ENCODE peak calls at places on chromosomes 16 and 17, in five cellular contexts. M is breast epithelium, Z is prostate gland, D is GM12878, O is suprapubic skin. X is an unnamed sample.

GRCh38 chr17:78499715-78500540 is 77.3 kb downstream of the DNAH17 start:
- DNase-seq in Z (no peak), D (no peak), O (no peak), M (no peak), X (no peak)

GRCh38 chr17:12118617-12119016 is 97.9 kb downstream of the MAP2K4 start:
- DNase-seq in Z (no peak), O (no peak), M (no peak), D (no peak), X (no peak)

GRCh38 chr16:680967-681745 is 946 bp downstream of the STUB1 start:
- DNase-seq in D (no peak), Z (no peak), M (no peak), O (no peak), X (peak; percentile 64)

GRCh38 chr17:41801374-41802062 is 10.2 kb downstream of the P3H4 start:
- DNase-seq in O (peak; percentile 90), D (no peak), M (peak; percentile 80), Z (peak; percentile 83), X (no peak)

GRCh38 chr16:60582528-60582927 is 1453.7 kb downstream of the CDH8 start:
- DNase-seq in Z (no peak), O (no peak), D (no peak), M (no peak), X (no peak)

GRCh38 chr17:28811594-28812135 is 30.9 kb downstream of the FAM222B start:
- DNase-seq in O (no peak), M (no peak), Z (peak; percentile 7), D (no peak), X (no peak)

GRCh38 chr17:76570457-76570856 is 15.2 kb downstream of the ST6GALNAC2 start:
- DNase-seq in M (no peak), Z (no peak), O (no peak), D (no peak), X (no peak)

GRCh38 chr17:82257473-82257872 is 16.0 kb downstream of the CSNK1D start:
- DNase-seq in Z (no peak), O (no peak), M (no peak), D (no peak), X (no peak)

GRCh38 chr17:19327039-19327776 is 35.3 kb downstream of the B9D1 start:
- DNase-seq in Z (no peak), D (no peak), O (peak; percentile 62), M (peak; percentile 69), X (no peak)

GRCh38 chr17:66625321-66625767 is 209.6 kb upstream of the CACNG5 start:
- DNase-seq in D (no peak), Z (no peak), O (no peak), M (no peak), X (no peak)

GRCh38 chr17:49588726-49589555 is 13.3 kb downstream of the NXPH3 start:
- DNase-seq in O (no peak), Z (no peak), M (no peak), D (no peak), X (no peak)

GRCh38 chr16:54936086-54936978 is 5.7 kb downstream of the IRX5 start:
- DNase-seq in Z (peak; percentile 40), D (no peak), O (no peak), M (no peak), X (peak; percentile 73)

GRCh38 chr16:11795887-11796226 is 1.2 kb downstream of the ZC3H7A start:
- DNase-seq in Z (no peak), O (no peak), D (no peak), M (no peak), X (no peak)

GRCh38 chr16:4944333-4945281 is 7.7 kb upstream of the PPL start:
- DNase-seq in O (peak; percentile 96), M (peak; percentile 92), D (no peak), Z (peak; percentile 86), X (no peak)

GRCh38 chr17:3888343-3889171 is 4.3 kb downstream of the CAMKK1 start:
- DNase-seq in D (no peak), Z (peak; percentile 87), M (peak; percentile 68), O (peak; percentile 93), X (peak; percentile 70)

GRCh38 chr16:86176462-86176861 is 277.5 kb downstream of the IRF8 start:
- DNase-seq in O (no peak), Z (no peak), M (no peak), D (no peak), X (no peak)

GRCh38 chr17:81097134-81097942 is 62.4 kb downstream of the BAIAP2 start:
- DNase-seq in Z (peak; percentile 73), M (peak; percentile 57), D (no peak), O (peak; percentile 92), X (peak; percentile 38)
- TF ChIP-seq POLR2AphosphoS5 in Z (no peak), M (no peak), D (no peak), O (no peak), X (no peak)

GRCh38 chr16:77208382-77208781 is 9.2 kb downstream of the SYCE1L start:
- DNase-seq in Z (no peak), O (no peak), D (no peak), M (no peak), X (no peak)

GRCh38 chr16:77207029-77207428 is 7.8 kb downstream of the SYCE1L start:
- DNase-seq in M (no peak), O (no peak), D (no peak), Z (no peak), X (no peak)

GRCh38 chr16:77211880-77212735 is 12.9 kb downstream of the SYCE1L start:
- DNase-seq in M (peak; percentile 42), O (peak; percentile 74), D (no peak), Z (peak; percentile 43), X (peak; percentile 80)

DNA sequence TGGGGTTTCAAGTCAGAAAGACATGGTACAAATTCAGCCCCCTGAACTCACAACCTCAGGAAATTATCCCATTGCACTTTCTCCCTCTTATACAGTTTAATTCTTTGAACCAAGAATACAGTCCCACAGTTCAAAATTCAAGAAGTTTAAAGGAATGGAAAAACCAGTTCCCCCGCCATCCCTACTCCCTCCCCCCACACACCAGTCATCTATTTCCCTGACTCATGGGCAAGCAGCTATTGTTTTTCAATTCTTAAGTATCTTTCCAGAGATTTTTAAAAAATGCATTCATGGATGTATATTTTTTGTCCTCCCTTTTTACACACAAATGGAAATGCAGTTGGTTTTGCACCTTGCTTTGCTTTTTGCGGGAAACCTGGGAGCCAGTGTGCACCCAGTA is 7.3 kb downstream of the SYCE1L start:
- DNase-seq in O (no peak), M (no peak), Z (no peak), D (no peak), X (no peak)
- TF ChIP-seq POLR2AphosphoS5 in O (no peak), M (no peak), Z (no peak), D (no peak), X (no peak)

DNA sequence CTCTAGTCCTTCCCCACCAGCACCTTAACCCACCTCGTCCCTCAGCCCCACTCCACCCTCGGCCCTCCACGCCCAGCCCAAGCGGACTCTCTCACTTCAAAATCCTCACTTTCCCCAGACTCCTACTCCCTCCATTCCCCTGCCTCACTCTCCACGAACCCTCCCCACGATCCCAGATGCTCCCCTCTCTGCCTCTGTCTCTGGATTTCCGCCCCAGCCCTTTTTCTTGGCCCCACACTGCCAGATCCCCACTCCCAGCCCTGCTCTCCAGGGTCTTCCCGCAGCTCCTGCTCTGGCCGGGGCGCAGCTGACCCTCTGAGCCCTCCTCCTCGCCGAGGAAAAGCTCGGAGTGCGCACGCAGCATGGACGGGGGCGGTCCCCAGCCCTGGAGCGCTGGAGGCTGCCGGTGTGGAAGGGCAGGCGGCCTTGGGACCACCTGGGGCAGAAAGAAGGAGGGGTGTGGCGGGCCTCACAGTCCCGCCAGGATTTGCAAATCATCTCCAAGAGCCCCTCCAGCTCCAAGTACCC is at the start of gene TMEM114:
- DNase-seq in D (no peak), O (no peak), Z (no peak), M (no peak), X (no peak)
- TF ChIP-seq POLR2AphosphoS5 in D (no peak), O (no peak), Z (no peak), M (no peak), X (no peak)

DNA sequence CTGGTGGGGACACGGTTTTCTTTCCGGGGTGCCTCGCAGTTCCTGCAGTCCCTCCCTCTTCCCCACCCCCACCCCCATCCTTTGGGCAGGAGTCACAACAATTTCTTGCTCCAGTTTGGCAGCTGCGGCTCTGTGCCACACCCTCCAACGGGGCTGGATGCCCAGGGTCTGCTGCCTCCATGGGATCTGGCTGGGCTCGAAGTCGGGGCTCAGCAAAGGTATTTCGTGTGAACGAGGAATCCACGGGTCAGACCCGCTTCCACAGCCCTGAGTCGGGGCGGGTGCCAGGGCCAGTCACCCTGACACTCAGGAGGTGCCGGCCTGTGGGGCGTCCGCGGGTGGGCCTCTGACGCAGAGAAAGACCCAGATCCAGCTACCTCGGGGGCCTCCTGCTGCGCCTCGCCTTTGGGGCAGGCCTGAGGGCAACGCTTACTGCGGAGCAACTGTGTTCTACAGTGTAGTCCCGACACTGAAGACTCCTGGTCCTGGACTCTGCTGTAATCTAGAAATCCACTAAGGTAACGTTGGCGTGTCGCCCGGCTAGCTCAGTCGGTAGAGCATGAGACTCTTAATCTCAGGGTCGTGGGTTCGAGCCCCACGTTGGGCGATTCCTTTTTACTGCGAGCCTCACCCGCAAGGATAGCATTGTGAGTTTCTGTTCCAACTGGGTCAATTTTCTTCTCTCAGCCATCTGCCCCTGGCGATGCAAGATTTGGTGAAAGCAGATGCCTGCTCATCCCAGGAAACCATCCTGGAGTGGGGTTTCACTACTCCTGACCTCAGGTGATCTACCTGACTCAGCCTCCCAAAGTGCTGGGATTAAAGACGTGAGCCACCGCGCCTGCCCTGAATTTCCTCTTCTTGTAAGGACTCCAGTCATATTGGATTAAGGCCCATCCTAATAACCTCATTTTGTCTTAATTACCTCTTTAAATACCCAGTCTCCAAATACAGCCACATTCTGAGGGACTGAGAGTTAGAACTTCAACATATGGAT is 12.5 kb upstream of the OR1F1 start:
- DNase-seq in M (no peak), D (no peak), Z (no peak), O (no peak), X (peak; percentile 96)
- TF ChIP-seq POLR2AphosphoS5 in M (no peak), D (no peak), Z (no peak), O (no peak), X (no peak)

GRCh38 chr17:58706351-58707140 is 14.1 kb downstream of the RAD51C start:
- DNase-seq in Z (no peak), M (no peak), O (no peak), D (peak; percentile 41), X (no peak)

GRCh38 chr17:58702045-58702476 is 9.7 kb downstream of the RAD51C start:
- DNase-seq in O (no peak), Z (no peak), M (no peak), D (peak; percentile 73), X (no peak)

GRCh38 chr17:58703887-58704286 is 11.5 kb downstream of the RAD51C start:
- DNase-seq in O (no peak), Z (no peak), M (no peak), D (no peak), X (no peak)

GRCh38 chr17:58702708-58703107 is 10.3 kb downstream of the RAD51C start:
- DNase-seq in Z (no peak), O (no peak), D (no peak), M (no peak), X (no peak)

GRCh38 chr17:58703137-58703846 is 10.9 kb downstream of the RAD51C start:
- DNase-seq in D (no peak), M (no peak), O (no peak), Z (no peak), X (no peak)
- TF ChIP-seq POLR2AphosphoS5 in D (no peak), M (no peak), O (no peak), Z (no peak), X (no peak)

GRCh38 chr17:1449412-1449967 is 6.5 kb downstream of the CRK start:
- DNase-seq in O (no peak), Z (no peak), D (no peak), M (no peak), X (no peak)
- TF ChIP-seq POLR2AphosphoS5 in O (no peak), Z (no peak), D (no peak), M (no peak), X (no peak)

X was measured in H1.